ENCODE peak calls at places on chromosomes 16 and 17, in nine cellular contexts. O is heart left ventricle; N is stomach; A is BE2C; S is HCT116; V is fibroblast of lung; G is ascending aorta; Q is astrocyte; Z is CD8-positive, alpha-beta T cell. T is an unnamed sample. For H3K27me3, the result is how much of the 10 kb centered on the place peaks cover.

GRCh38 chr17:56045907-56046306 is 107.4 kb upstream of the ANKFN1 start:
- DNase-seq in V (no peak), G (no peak), N (no peak), Z (no peak), S (no peak), A (no peak), O (no peak), Q (no peak), T (no peak)

GRCh38 chr17:235831-236640 is 54.6 kb upstream of the DOC2B start:
- DNase-seq in Q (no peak), V (no peak), S (no peak), O (peak), N (no peak), Z (no peak), G (peak), A (no peak), T (no peak)

GRCh38 chr16:87789437-87790277 is 23.9 kb upstream of the KLHDC4 start:
- DNase-seq in G (no peak), Q (peak), S (no peak), A (no peak), N (peak), O (no peak), Z (no peak), V (peak), T (peak)

GRCh38 chr17:673200-673681 is 41.4 kb downstream of the VPS53 start:
- DNase-seq in V (peak), Q (peak), G (no peak), N (no peak), Z (no peak), O (no peak), S (no peak), A (no peak), T (no peak)

GRCh38 chr16:57735755-57736418 is at the start of gene KATNB1:
- DNase-seq in O (no peak), N (no peak), S (no peak), V (no peak), G (no peak), A (no peak), Q (peak), Z (no peak), T (peak)

GRCh38 chr16:23857256-23857891 is 21.6 kb downstream of the PRKCB start:
- DNase-seq in A (no peak), V (no peak), O (no peak), G (no peak), N (no peak), S (no peak), Z (no peak), Q (no peak), T (no peak)

GRCh38 chr17:2042355-2042929 is 620 bp downstream of the OVCA2 start:
- DNase-seq in S (no peak), Z (no peak), N (no peak), V (peak), Q (no peak), A (peak), O (no peak), G (no peak), T (no peak)

GRCh38 chr17:76151896-76152454 is 10.9 kb upstream of the FOXJ1 start:
- DNase-seq in O (no peak), S (no peak), V (no peak), G (no peak), Q (no peak), Z (peak), A (no peak), N (no peak), T (no peak)

GRCh38 chr17:14838567-14838966 is 426.6 kb downstream of the PMP22 start:
- DNase-seq in A (no peak), O (no peak), Z (no peak), S (no peak), V (no peak), G (no peak), N (no peak), Q (no peak), T (no peak)

GRCh38 chr17:7438050-7438614 is 1.2 kb upstream of the FGF11 start:
- DNase-seq in S (no peak), Q (no peak), Z (peak), G (no peak), O (peak), N (peak), A (peak), V (no peak), T (no peak)

GRCh38 chr17:74861554-74862107 is 1.9 kb upstream of the GRIN2C start:
- DNase-seq in N (no peak), V (no peak), G (no peak), Q (no peak), Z (no peak), S (no peak), O (no peak), A (no peak), T (no peak)

GRCh38 chr17:46160169-46160568 is 33.1 kb downstream of the KANSL1 start:
- DNase-seq in S (no peak), Q (no peak), Z (no peak), A (no peak), N (no peak), G (no peak), V (no peak), O (no peak), T (no peak)

GRCh38 chr17:19654901-19655300 is 6.3 kb downstream of the ALDH3A2 start:
- DNase-seq in Q (no peak), G (no peak), V (no peak), Z (no peak), S (no peak), O (no peak), A (no peak), N (no peak), T (no peak)

GRCh38 chr16:17591655-17592405 is 121.1 kb upstream of the XYLT1 start:
- DNase-seq in O (no peak), A (peak), V (no peak), N (no peak), G (no peak), Q (no peak), Z (peak), S (no peak), T (no peak)

GRCh38 chr17:82935944-82936767 is 96.3 kb upstream of the ZNF750 start:
- DNase-seq in Q (no peak), G (peak), V (no peak), S (no peak), Z (no peak), N (peak), O (peak), A (no peak), T (no peak)

GRCh38 chr17:77445908-77446535 is 305.3 kb downstream of the SEC14L1 start:
- DNase-seq in S (no peak), O (peak), Z (peak), Q (peak), N (peak), V (no peak), A (no peak), G (no peak), T (peak)

GRCh38 chr17:7888184-7888920 is at the start of gene CHD3:
- DNase-seq in S (no peak), O (no peak), Z (peak), Q (no peak), G (no peak), V (peak), A (peak), N (peak), T (peak)

GRCh38 chr17:8965394-8966168 is at the start of gene PIK3R5:
- DNase-seq in N (peak), G (no peak), V (no peak), O (peak), A (no peak), S (no peak), Q (no peak), Z (peak), T (no peak)

GRCh38 chr17:50675190-50675589 is 32.5 kb downstream of the ANKRD40 start:
- DNase-seq in S (no peak), A (no peak), Z (no peak), V (no peak), N (no peak), G (no peak), Q (no peak), O (no peak), T (no peak)

GRCh38 chr17:57892146-57892819 is 42.4 kb upstream of the MRPS23 start:
- DNase-seq in S (peak), G (peak), Z (peak), A (peak), Q (peak), V (peak), O (peak), N (peak), T (peak)

GRCh38 chr16:28876973-28877641 is 1.2 kb upstream of the ATP2A1 start:
- DNase-seq in S (no peak), V (no peak), N (no peak), Z (no peak), Q (no peak), G (no peak), A (no peak), O (no peak), T (no peak)

GRCh38 chr17:27577884-27578717 is 52.9 kb upstream of the LGALS9 start:
- DNase-seq in G (no peak), Q (peak), Z (no peak), S (no peak), A (peak), V (peak), O (no peak), N (no peak), T (no peak)

GRCh38 chr16:81431554-81432353 is 12.9 kb upstream of the CMIP start:
- DNase-seq in Q (peak), V (peak), S (no peak), O (no peak), Z (no peak), G (peak), N (no peak), A (no peak), T (peak)

GRCh38 chr17:17080781-17081180 is 38.5 kb downstream of the MPRIP start:
- DNase-seq in O (no peak), V (no peak), Q (no peak), G (no peak), A (no peak), N (no peak), Z (no peak), S (no peak), T (no peak)

GRCh38 chr17:10631048-10631700 is 25.9 kb downstream of the MYH3 start:
- DNase-seq in N (no peak), A (peak), S (no peak), Z (no peak), V (peak), Q (no peak), O (no peak), G (no peak), T (no peak)

GRCh38 chr17:72116692-72117469 is 3.9 kb upstream of the SOX9 start:
- DNase-seq in Z (no peak), V (peak), G (no peak), O (no peak), N (no peak), A (no peak), S (no peak), Q (no peak), T (no peak)

GRCh38 chr17:7558544-7559306 is at the start of gene TNFSF13:
- DNase-seq in A (no peak), G (peak), V (no peak), Z (no peak), N (peak), O (no peak), S (no peak), Q (no peak), T (no peak)

GRCh38 chr16:19130852-19131808 is 17.4 kb downstream of the ITPRIPL2 start:
- DNase-seq in G (no peak), Q (peak), A (no peak), Z (no peak), S (no peak), N (no peak), V (peak), O (peak), T (peak)

GRCh38 chr17:8158267-8159031 is 4.3 kb downstream of the VAMP2 start:
- DNase-seq in O (peak), G (peak), Q (peak), Z (peak), V (peak), N (peak), S (peak), A (peak), T (peak)

GRCh38 chr16:85176541-85177447 is 64.5 kb upstream of the CIBAR2 start:
- DNase-seq in Z (peak), A (peak), O (no peak), G (no peak), V (no peak), Q (no peak), S (no peak), N (no peak), T (no peak)

GRCh38 chr17:74994440-74994839 is 7.0 kb downstream of the CDR2L start:
- DNase-seq in Q (peak), S (no peak), O (no peak), G (no peak), N (no peak), V (no peak), A (no peak), Z (no peak), T (no peak)

GRCh38 chr17:804541-805435 is 22.6 kb downstream of the MRM3 start:
- DNase-seq in Q (no peak), V (no peak), G (no peak), O (no peak), N (no peak), S (no peak), A (no peak), Z (no peak), T (no peak)

GRCh38 chr16:88705076-88705684 is 1.0 kb downstream of the RNF166 start:
- DNase-seq in Z (peak), N (no peak), V (no peak), G (no peak), O (no peak), A (no peak), S (no peak), Q (peak), T (peak)

GRCh38 chr16:88640039-88640495 is 1.7 kb downstream of the IL17C start:
- DNase-seq in S (no peak), N (no peak), G (no peak), V (no peak), A (no peak), O (no peak), Z (no peak), Q (no peak), T (no peak)

GRCh38 chr16:67936124-67936875 is at the start of gene PSMB10:
- DNase-seq in Z (peak), N (peak), O (peak), G (peak), A (peak), V (peak), S (no peak), Q (peak), T (peak)

GRCh38 chr17:21193031-21193430 is 20.9 kb downstream of the TMEM11 start:
- DNase-seq in V (no peak), Z (no peak), A (no peak), Q (no peak), N (no peak), G (no peak), S (no peak), O (no peak), T (no peak)

GRCh38 chr17:4945176-4945943 is 3.0 kb downstream of the PFN1 start:
- DNase-seq in V (peak), Z (peak), S (peak), Q (peak), A (peak), N (peak), O (peak), G (peak), T (peak)

GRCh38 chr16:10367616-10368188 is 18.2 kb upstream of the ATF7IP2 start:
- DNase-seq in O (no peak), S (no peak), Q (no peak), G (no peak), A (no peak), V (no peak), Z (no peak), N (no peak), T (no peak)
- TF ChIP-seq CTCF in O (no peak), S (no peak), Q (no peak), G (no peak), A (no peak), V (no peak), Z (no peak), N (no peak), T (no peak)

GRCh38 chr16:86343733-86344585 is 166.4 kb upstream of the FOXF1 start:
- DNase-seq in G (no peak), S (no peak), V (no peak), Q (peak), Z (no peak), N (no peak), O (no peak), A (peak), T (no peak)
- H3K4me3 ChIP-seq in G (no peak), S (no peak), V (peak), Q (peak), Z (no peak), N (peak), O (no peak), A (peak), T (no peak)

GRCh38 chr17:81807839-81808238 is 3.9 kb downstream of the GCGR start:
- DNase-seq in G (no peak), V (no peak), N (no peak), Z (no peak), A (no peak), O (no peak), S (no peak), Q (no peak), T (no peak)

GRCh38 chr17:81810476-81810875 is 6.5 kb downstream of the GCGR start:
- DNase-seq in O (no peak), N (no peak), G (no peak), V (no peak), Q (no peak), A (no peak), Z (no peak), S (no peak), T (no peak)

GRCh38 chr17:81810892-81811704 is 7.1 kb downstream of the GCGR start:
- DNase-seq in A (no peak), O (no peak), V (no peak), Q (no peak), Z (no peak), N (no peak), S (no peak), G (no peak), T (no peak)

GRCh38 chr17:81808778-81809555 is 5.0 kb downstream of the GCGR start:
- DNase-seq in G (no peak), V (no peak), N (no peak), A (no peak), Z (no peak), O (no peak), Q (no peak), S (no peak), T (no peak)

DNA sequence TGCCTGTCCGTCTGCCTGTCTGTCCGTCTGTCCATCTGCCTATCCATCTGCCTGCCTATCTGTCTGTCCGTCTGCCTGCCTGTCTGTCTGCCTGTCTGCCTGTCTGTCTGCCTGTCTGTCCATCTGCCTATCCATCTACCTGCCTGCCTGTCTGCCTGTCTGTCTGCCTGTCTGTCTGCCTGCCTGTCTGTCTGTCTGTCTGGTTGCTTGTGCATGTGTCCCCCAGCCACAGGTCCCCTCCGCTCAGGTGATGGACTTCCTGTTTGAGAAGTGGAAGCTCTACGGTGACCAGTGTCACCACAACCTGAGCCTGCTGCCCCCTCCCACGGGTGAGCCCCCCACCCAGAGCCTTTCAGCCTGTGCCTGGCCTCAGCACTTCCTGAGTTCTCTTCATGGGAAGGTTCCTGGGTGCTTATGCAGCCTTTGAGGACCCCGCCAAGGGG is 5.6 kb downstream of the GCGR start:
- DNase-seq in S (no peak), O (no peak), Q (no peak), N (no peak), V (no peak), Z (no peak), A (no peak), G (no peak), T (no peak)
- H3K27me3 ChIP-seq in S (under half), O (under half), Q (under half), N (under half), V (under half), Z (under half), A (under half), G (under half), T (under half)

GRCh38 chr17:28716740-28717577 is 709 bp downstream of the RAB34 start:
- DNase-seq in Q (peak), O (no peak), V (peak), A (no peak), S (no peak), G (peak), Z (no peak), N (no peak), T (peak)

GRCh38 chr17:28715217-28715616 is 2.5 kb downstream of the RAB34 start:
- DNase-seq in N (no peak), Z (no peak), Q (no peak), A (no peak), S (no peak), V (no peak), O (no peak), G (no peak), T (no peak)

GRCh38 chr17:28718990-28719433 is 773 bp upstream of the RPL23A start:
- DNase-seq in N (no peak), Q (no peak), S (no peak), Z (no peak), O (no peak), V (no peak), G (no peak), A (no peak), T (no peak)

GRCh38 chr17:28718317-28718672 is 627 bp upstream of the RAB34 start:
- DNase-seq in G (no peak), S (no peak), O (no peak), N (no peak), V (no peak), Z (no peak), Q (no peak), A (no peak), T (no peak)

GRCh38 chr17:28717578-28718316 is at the start of gene RAB34:
- DNase-seq in N (peak), G (peak), S (no peak), O (peak), Q (peak), Z (peak), A (no peak), V (peak), T (peak)
- TF ChIP-seq CTCF in N (no peak), G (peak), S (no peak), O (peak), Q (no peak), Z (no peak), A (no peak), V (peak), T (peak)

GRCh38 chr16:2194166-2194834 is 2.1 kb downstream of the CASKIN1 start:
- DNase-seq in A (peak), G (no peak), N (no peak), Z (no peak), O (no peak), S (no peak), Q (no peak), V (peak), T (peak)

GRCh38 chr16:2196162-2196980 is at the start of gene CASKIN1:
- DNase-seq in V (no peak), O (no peak), Q (no peak), S (no peak), A (peak), Z (no peak), N (no peak), G (no peak), T (no peak)

GRCh38 chr16:2194852-2195315 is 1.5 kb downstream of the CASKIN1 start:
- DNase-seq in G (no peak), V (peak), Q (no peak), O (no peak), S (no peak), A (peak), N (peak), Z (peak), T (peak)

GRCh38 chr16:2196981-2197511 is 641 bp upstream of the CASKIN1 start:
- DNase-seq in O (no peak), V (no peak), A (no peak), Q (no peak), S (no peak), G (no peak), Z (no peak), N (no peak), T (no peak)

DNA sequence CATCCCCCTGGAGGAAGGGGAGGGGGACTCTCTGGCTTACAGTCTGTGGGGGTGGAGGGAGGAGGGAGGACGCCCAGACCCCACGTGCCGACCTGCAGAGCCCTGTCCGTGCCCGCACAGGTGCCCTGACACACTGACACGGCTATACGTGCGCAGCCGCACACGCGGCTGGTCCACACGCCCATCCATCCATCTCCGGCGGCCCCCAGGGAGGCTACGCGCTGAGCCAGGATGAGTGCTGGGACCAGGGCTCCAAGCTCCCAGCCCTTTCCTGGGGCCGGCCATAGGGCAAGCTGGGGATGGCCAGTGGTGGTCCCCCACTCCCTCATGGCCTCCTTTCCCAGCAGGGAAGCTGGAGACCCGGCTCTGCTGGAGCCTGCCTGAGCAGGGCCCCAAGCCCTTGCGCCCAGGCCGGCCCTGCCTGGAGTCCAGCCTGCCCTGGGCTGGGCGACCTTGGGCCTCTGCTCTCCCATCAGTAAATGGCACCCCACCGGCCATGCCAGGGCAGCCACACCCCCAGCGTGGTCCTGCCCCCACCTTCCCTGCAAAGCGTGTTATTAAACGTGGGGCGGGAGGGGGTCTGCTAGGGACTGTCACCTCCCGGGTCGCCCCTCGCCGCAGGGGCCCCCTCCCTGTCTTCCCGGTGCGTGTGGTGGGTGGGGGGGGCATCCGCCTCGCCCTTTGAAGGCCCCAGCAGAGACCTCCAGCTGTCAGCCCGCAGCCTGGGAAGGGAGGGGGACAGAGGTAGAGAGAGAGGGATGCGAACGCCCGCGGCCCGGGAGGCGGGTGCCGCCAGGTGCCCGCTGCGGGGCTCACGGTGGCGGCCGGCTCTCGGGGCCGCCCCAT is 866 bp downstream of the CASKIN1 start:
- DNase-seq in V (no peak), N (no peak), G (no peak), O (no peak), Q (no peak), A (peak), Z (no peak), S (no peak), T (no peak)
- H3K4me3 ChIP-seq in V (peak), N (peak), G (peak), O (peak), Q (no peak), A (peak), Z (peak), S (peak), T (no peak)

GRCh38 chr17:48604770-48605329 is at the start of gene HOXB6:
- DNase-seq in V (no peak), O (no peak), S (no peak), G (peak), N (no peak), Z (no peak), Q (no peak), A (no peak), T (no peak)
- H3K27me3 ChIP-seq in V (under half), O (half or more), S (under half), G (under half), N (under half), Z (under half), Q (half or more), A (half or more), T (half or more)

T was measured in brain microvascular endothelial cell.